ENCODE peak calls at places on chromosomes 1 and 21, in four cellular contexts. E is PC-9, S is NCI-H1436, T is AG09319. L is an unnamed sample.
A peak's percentile ranks its signal among the peaks of the same experiment; 100 is the strongest.

GRCh38 chr1:151915066-151915686 is 5.9 kb upstream of the THEM4 start:
- DNase-seq in T (no peak), E (no peak), S (no peak), L (no peak)

GRCh38 chr1:203378529-203379271 is 27.8 kb upstream of the FMOD start:
- DNase-seq in E (no peak), S (no peak), T (no peak), L (no peak)

GRCh38 chr1:59635057-59635456 is 179.7 kb upstream of the HOOK1 start:
- DNase-seq in S (peak; percentile 52), E (no peak), T (no peak), L (peak; percentile 33)

GRCh38 chr1:66606359-66607142 is 72.6 kb downstream of the SGIP1 start:
- DNase-seq in T (no peak), E (no peak), S (no peak), L (no peak)

GRCh38 chr21:41659791-41660560 is 106.9 kb downstream of the RIPK4 start:
- DNase-seq in S (no peak), T (no peak), E (peak; percentile 67), L (no peak)

GRCh38 chr1:110024613-110025012 is 9.8 kb upstream of the STRIP1 start:
- DNase-seq in T (no peak), S (no peak), E (no peak), L (no peak)

GRCh38 chr1:175150596-175151319 is 41.8 kb downstream of the KIAA0040 start:
- DNase-seq in T (no peak), S (no peak), E (no peak), L (no peak)

GRCh38 chr1:228668553-228669400 is 66.5 kb upstream of the RHOU start:
- DNase-seq in T (peak; percentile 34), S (no peak), E (no peak), L (no peak)

GRCh38 chr1:11062965-11063401 is 3.2 kb upstream of the SRM start:
- DNase-seq in S (peak; percentile 58), E (no peak), T (no peak), L (no peak)

GRCh38 chr1:183804916-183805734 is at the start of gene RGL1:
- DNase-seq in T (no peak), E (peak; percentile 68), S (peak; percentile 43), L (peak; percentile 46)

GRCh38 chr21:42530167-42530518 is 16.5 kb downstream of the SLC37A1 start:
- DNase-seq in T (no peak), E (no peak), S (no peak), L (no peak)

GRCh38 chr1:46372440-46372839 is 21.7 kb upstream of the FAAH start:
- DNase-seq in S (no peak), T (no peak), E (no peak), L (no peak)

GRCh38 chr1:229843627-229844238 is 217.7 kb downstream of the URB2 start:
- DNase-seq in T (no peak), S (peak; percentile 23), E (no peak), L (peak; percentile 44)

GRCh38 chr1:66346873-66347272 is 187.1 kb upstream of the SGIP1 start:
- DNase-seq in S (no peak), T (no peak), E (no peak), L (no peak)

GRCh38 chr1:154730251-154730650 is 122.3 kb upstream of the ADAR start:
- DNase-seq in T (no peak), E (peak; percentile 52), S (peak; percentile 76), L (no peak)

GRCh38 chr1:1573843-1574720 is 581 bp downstream of the SSU72 start:
- DNase-seq in T (no peak), S (peak; percentile 71), E (no peak), L (peak; percentile 32)

GRCh38 chr1:4674676-4675075 is 20.3 kb downstream of the AJAP1 start:
- DNase-seq in S (no peak), T (no peak), E (no peak), L (no peak)

GRCh38 chr21:40047993-40048730 is 180.9 kb downstream of the PCP4 start:
- DNase-seq in T (no peak), E (no peak), S (no peak), L (no peak)